ENCODE peak calls at places on chromosomes 4 and X, in six cellular contexts. F is psoas muscle, V is mesenchymal stem cell, P is stomach, R is thoracic aorta, Z is neuronal stem cell. U is an unnamed sample. For H3K36me3, the result is how much of the 10 kb centered on the place peaks cover.

GRCh38 chr4:14375816-14376215 is 626.5 kb upstream of the CPEB2 start:
- DNase-seq in V (peak), P (no peak), R (no peak), F (no peak), Z (no peak), U (no peak)

GRCh38 chrX:11137543-11138139 is 26.5 kb downstream of the HCCS start:
- DNase-seq in P (no peak), F (no peak), R (no peak), V (peak), Z (no peak), U (peak)

GRCh38 chr4:3424522-3425095 is 17.2 kb upstream of the HGFAC start:
- DNase-seq in V (no peak), F (no peak), R (no peak), Z (no peak), P (no peak), U (no peak)

GRCh38 chr4:16685536-16685935 is 212.9 kb downstream of the LDB2 start:
- DNase-seq in V (no peak), R (no peak), P (no peak), F (no peak), Z (no peak), U (no peak)

GRCh38 chrX:65195621-65196020 is 219.4 kb upstream of the ZC4H2 start:
- DNase-seq in F (no peak), R (no peak), Z (no peak), V (no peak), P (no peak), U (no peak)

GRCh38 chr4:173519130-173520101 is 10.6 kb downstream of the HAND2 start:
- DNase-seq in R (no peak), F (no peak), P (no peak), Z (no peak), V (peak), U (peak)

GRCh38 chr4:123235431-123235830 is 161.2 kb upstream of the SPRY1 start:
- DNase-seq in P (no peak), F (no peak), V (peak), Z (no peak), R (no peak), U (no peak)

GRCh38 chrX:147948531-147948930 is 32.6 kb upstream of the FMR1NB start:
- DNase-seq in P (no peak), F (no peak), V (no peak), Z (no peak), R (no peak), U (no peak)

GRCh38 chrX:153525451-153525850 is 8.0 kb downstream of the ATP2B3 start:
- DNase-seq in P (no peak), V (no peak), Z (no peak), R (no peak), F (no peak), U (no peak)

GRCh38 chr4:31291238-31291637 is 571.1 kb downstream of the PCDH7 start:
- DNase-seq in R (no peak), V (no peak), P (no peak), F (no peak), Z (no peak), U (no peak)

GRCh38 chrX:51893931-51894696 is 691 bp downstream of the MAGED1 start:
- DNase-seq in Z (peak), V (peak), P (no peak), R (no peak), F (no peak), U (peak)

GRCh38 chr4:188647820-188648380 is 508.7 kb downstream of the TRIML1 start:
- DNase-seq in R (no peak), Z (no peak), P (no peak), F (no peak), V (no peak), U (no peak)

GRCh38 chrX:44157858-44158257 is 184.7 kb upstream of the NDP start:
- DNase-seq in Z (no peak), F (no peak), R (peak), P (no peak), V (no peak), U (no peak)

GRCh38 chr4:155853189-155853588 is 12.9 kb downstream of the ASIC5 start:
- DNase-seq in R (no peak), V (no peak), P (no peak), F (no peak), Z (no peak), U (no peak)

GRCh38 chrX:115625577-115626301 is 64.8 kb downstream of the PLS3 start:
- DNase-seq in F (no peak), R (no peak), Z (no peak), P (no peak), V (peak), U (peak)
- H3K27ac ChIP-seq in F (no peak), R (peak), Z (no peak), P (peak), V (no peak), U (peak)

GRCh38 chr4:26000274-26000950 is 86.4 kb downstream of the SMIM20 start:
- DNase-seq in F (no peak), R (no peak), V (peak), P (no peak), Z (no peak), U (no peak)
- H3K36me3 ChIP-seq in F (under half), R (under half), V (under half), P (under half), Z (under half), U (under half)

GRCh38 chrX:116276191-116276700 is 105.7 kb downstream of the AGTR2 start:
- DNase-seq in V (peak), F (no peak), P (no peak), Z (no peak), R (no peak), U (no peak)

GRCh38 chrX:116272881-116273280 is 102.3 kb downstream of the AGTR2 start:
- DNase-seq in Z (no peak), F (no peak), P (no peak), V (no peak), R (no peak), U (no peak)

GRCh38 chrX:116277391-116277790 is 106.8 kb downstream of the AGTR2 start:
- DNase-seq in Z (no peak), V (no peak), F (no peak), R (no peak), P (no peak), U (no peak)

GRCh38 chrX:116267511-116268040 is 97.0 kb downstream of the AGTR2 start:
- DNase-seq in F (no peak), P (no peak), V (no peak), R (no peak), Z (no peak), U (no peak)

DNA sequence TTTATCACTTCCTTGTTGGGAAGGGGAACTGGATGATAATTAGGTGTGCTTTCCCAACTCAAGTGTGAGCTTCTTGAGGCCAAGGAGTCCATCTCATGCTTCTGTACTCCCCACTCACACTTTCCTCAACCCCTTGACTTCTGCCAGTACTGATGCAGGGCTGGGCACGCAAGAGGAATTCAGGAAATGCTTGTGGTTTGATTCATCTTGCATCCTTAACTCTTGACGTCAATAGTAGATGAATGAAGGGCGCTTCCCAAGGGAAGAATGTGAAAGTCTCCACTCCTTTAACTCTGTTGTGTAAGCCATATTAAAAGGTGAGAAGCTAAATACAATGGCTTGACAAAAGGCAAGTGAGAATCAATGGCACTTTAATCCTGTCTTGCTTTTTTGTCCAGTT is 101.8 kb downstream of the AGTR2 start:
- DNase-seq in P (no peak), R (no peak), F (no peak), V (peak), Z (no peak), U (no peak)
- H3K27ac ChIP-seq in P (no peak), R (no peak), F (no peak), V (no peak), Z (no peak), U (no peak)

GRCh38 chr4:152819026-152819645 is 39.4 kb downstream of the ARFIP1 start:
- DNase-seq in Z (no peak), R (no peak), V (no peak), F (no peak), P (no peak), U (no peak)

GRCh38 chr4:152822323-152822722 is 42.6 kb downstream of the ARFIP1 start:
- DNase-seq in V (no peak), P (no peak), F (no peak), R (no peak), Z (no peak), U (no peak)

GRCh38 chr4:152820073-152820472 is 40.3 kb downstream of the ARFIP1 start:
- DNase-seq in F (no peak), Z (no peak), P (no peak), R (no peak), V (no peak), U (no peak)

GRCh38 chr4:152815078-152815477 is 35.3 kb downstream of the ARFIP1 start:
- DNase-seq in R (no peak), F (no peak), P (no peak), Z (no peak), V (peak), U (no peak)

GRCh38 chr4:152817331-152817730 is 37.6 kb downstream of the ARFIP1 start:
- DNase-seq in F (no peak), R (no peak), V (no peak), Z (no peak), P (no peak), U (no peak)
- H3K36me3 ChIP-seq in F (under half), R (under half), V (under half), Z (under half), P (under half), U (under half)

GRCh38 chr4:41670982-41671381 is 77.5 kb downstream of the PHOX2B start:
- DNase-seq in P (no peak), Z (no peak), F (no peak), V (no peak), R (no peak), U (no peak)
- H3K27ac ChIP-seq in P (no peak), Z (no peak), F (no peak), V (no peak), R (no peak), U (no peak)

GRCh38 chr4:38020386-38020785 is 60.2 kb downstream of the PTTG2 start:
- DNase-seq in Z (no peak), R (no peak), P (no peak), V (no peak), F (no peak), U (no peak)

GRCh38 chr4:38024203-38024504 is 64.0 kb downstream of the PTTG2 start:
- DNase-seq in V (peak), Z (no peak), R (no peak), F (no peak), P (no peak), U (no peak)

GRCh38 chr4:38025665-38026064 is 65.5 kb downstream of the PTTG2 start:
- DNase-seq in R (no peak), P (no peak), V (no peak), Z (no peak), F (no peak), U (no peak)

GRCh38 chr4:38023347-38024202 is 63.4 kb downstream of the PTTG2 start:
- DNase-seq in V (no peak), P (no peak), Z (no peak), F (no peak), R (no peak), U (no peak)

GRCh38 chr4:38021751-38022150 is 61.6 kb downstream of the PTTG2 start:
- DNase-seq in Z (no peak), P (no peak), V (no peak), F (no peak), R (no peak), U (no peak)
- H3K36me3 ChIP-seq in Z (under half), P (under half), V (under half), F (under half), R (under half), U (under half)

U was measured in neural progenitor cell.